ENCODE peak calls at places on chromosomes 7 and 10, in nine cellular contexts. R is substantia nigra, J is mesendoderm, T is A549, N is right lobe of liver, W is PC-3, H is upper lobe of left lung, M is body of pancreas, L is stomach. C is an unnamed sample.

GRCh38 chr10:117168729-117169128 is 28.6 kb upstream of the KCNK18 start:
- DNase-seq in R (no peak), J (no peak), T (no peak), N (no peak), W (no peak), H (no peak), M (no peak), L (no peak), C (no peak)

GRCh38 chr10:115491526-115492140 is 398.5 kb downstream of the ATRNL1 start:
- DNase-seq in R (no peak), J (no peak), T (no peak), N (no peak), W (no peak), H (no peak), M (no peak), L (no peak), C (no peak)

GRCh38 chr7:150402671-150403321 is 23.7 kb downstream of the ZNF775 start:
- DNase-seq in R (no peak), J (no peak), T (no peak), N (no peak), W (no peak), H (no peak), M (peak; percentile 69), L (peak; percentile 66), C (no peak)

GRCh38 chr10:89427629-89428028 is 13.3 kb downstream of the IFIT5 start:
- DNase-seq in R (no peak), J (no peak), T (no peak), N (no peak), W (peak; percentile 71), H (no peak), M (no peak), L (no peak), C (no peak)

GRCh38 chr7:46139079-46139478 is 218.0 kb upstream of the IGFBP3 start:
- DNase-seq in R (no peak), J (peak; percentile 85), T (peak; percentile 72), N (no peak), W (peak; percentile 81), H (no peak), M (no peak), L (no peak), C (no peak)

GRCh38 chr7:113289140-113289740 is 170.9 kb upstream of the SMIM30 start:
- DNase-seq in R (no peak), J (peak; percentile 68), T (peak; percentile 35), N (no peak), W (peak; percentile 56), H (no peak), M (peak; percentile 21), L (no peak), C (no peak)

GRCh38 chr7:113371376-113372043 is 253.2 kb upstream of the SMIM30 start:
- DNase-seq in R (no peak), J (no peak), T (no peak), N (no peak), W (no peak), H (no peak), M (no peak), L (no peak), C (no peak)

GRCh38 chr10:114806572-114807391 is 14.8 kb upstream of the FHIP2A start:
- DNase-seq in R (no peak), J (no peak), T (no peak), N (no peak), W (no peak), H (no peak), M (no peak), L (no peak), C (no peak)

GRCh38 chr10:6624392-6624791 is 44.3 kb upstream of the PRKCQ start:
- DNase-seq in R (no peak), J (no peak), T (no peak), N (no peak), W (no peak), H (no peak), M (peak; percentile 10), L (no peak), C (no peak)

GRCh38 chr10:6625428-6625827 is 45.4 kb upstream of the PRKCQ start:
- DNase-seq in R (no peak), J (no peak), T (no peak), N (no peak), W (no peak), H (no peak), M (no peak), L (no peak), C (no peak)

GRCh38 chr10:6618340-6618739 is 38.3 kb upstream of the PRKCQ start:
- DNase-seq in R (no peak), J (no peak), T (no peak), N (no peak), W (no peak), H (no peak), M (peak; percentile 77), L (no peak), C (no peak)

GRCh38 chr10:6619663-6620062 is 39.6 kb upstream of the PRKCQ start:
- DNase-seq in R (no peak), J (no peak), T (no peak), N (no peak), W (no peak), H (no peak), M (no peak), L (no peak), C (no peak)

DNA sequence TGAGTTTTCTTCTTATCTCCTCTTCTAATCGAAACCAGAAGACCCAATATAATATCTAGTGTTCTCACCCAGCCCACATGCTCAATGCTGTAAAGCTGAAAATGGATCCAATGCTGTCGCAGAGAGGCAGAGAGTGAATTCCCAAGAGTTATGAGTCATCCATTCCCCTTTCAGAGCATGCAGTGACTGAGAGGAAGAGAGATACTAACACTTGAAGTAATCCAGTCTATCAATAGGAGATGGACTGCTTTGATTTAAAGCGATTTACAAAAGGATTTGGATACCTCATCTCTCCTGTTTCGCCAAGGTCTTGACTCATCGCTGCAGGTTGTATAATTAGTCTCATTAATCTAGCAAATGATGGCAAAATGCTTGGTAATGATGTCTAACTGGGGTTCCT is 41.5 kb upstream of the PRKCQ start:
- DNase-seq in R (no peak), J (peak; percentile 78), T (no peak), N (no peak), W (no peak), H (no peak), M (no peak), L (no peak), C (no peak)
- H3K27ac ChIP-seq in R (no peak overlapping the region), J (no peak overlapping the region), T (no peak overlapping the region), N (no peak overlapping the region), W (no peak overlapping the region), H (no peak overlapping the region), M (no peak overlapping the region), L (no peak overlapping the region), C (no peak overlapping the region)

GRCh38 chr10:12640026-12640425 is 290.7 kb downstream of the CAMK1D start:
- DNase-seq in R (no peak), J (no peak), T (no peak), N (no peak), W (no peak), H (no peak), M (no peak), L (no peak), C (no peak)

GRCh38 chr10:12638781-12639180 is 289.4 kb downstream of the CAMK1D start:
- DNase-seq in R (no peak), J (peak; percentile 60), T (no peak), N (no peak), W (no peak), H (no peak), M (no peak), L (no peak), C (no peak)

GRCh38 chr10:12636585-12636984 is 287.2 kb downstream of the CAMK1D start:
- DNase-seq in R (no peak), J (no peak), T (no peak), N (no peak), W (no peak), H (no peak), M (no peak), L (no peak), C (no peak)

GRCh38 chr10:12637649-12638048 is 288.3 kb downstream of the CAMK1D start:
- DNase-seq in R (no peak), J (no peak), T (no peak), N (no peak), W (no peak), H (no peak), M (no peak), L (no peak), C (no peak)

DNA sequence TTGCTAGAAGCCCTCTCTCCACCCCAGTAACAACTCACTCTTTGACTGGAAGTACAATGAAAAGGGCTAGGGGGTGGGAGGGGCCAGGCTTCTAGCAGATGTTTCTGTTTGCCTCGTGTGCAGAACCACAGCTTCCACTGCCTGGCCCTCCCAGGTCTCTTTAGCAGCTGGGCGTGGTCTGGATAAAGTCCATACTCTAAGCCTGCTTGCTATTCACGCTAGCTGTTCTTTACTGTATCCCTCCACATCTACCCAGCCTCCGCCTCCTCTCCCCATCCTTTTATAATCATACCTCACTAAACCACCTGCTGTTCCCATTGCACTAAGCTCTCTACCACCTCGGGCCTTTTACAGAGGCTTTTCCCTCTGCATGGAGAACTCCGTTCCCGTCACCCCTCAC is 288.8 kb downstream of the CAMK1D start:
- DNase-seq in R (no peak), J (peak; percentile 15), T (peak; percentile 51), N (no peak), W (no peak), H (no peak), M (peak; percentile 58), L (no peak), C (no peak)
- H3K27ac ChIP-seq in R (no peak overlapping the region), J (no peak overlapping the region), T (no peak overlapping the region), N (no peak overlapping the region), W (no peak overlapping the region), H (no peak overlapping the region), M (no peak overlapping the region), L (no peak overlapping the region), C (no peak overlapping the region)

GRCh38 chr10:11180228-11180627 is 162.6 kb downstream of the CELF2 start:
- DNase-seq in R (no peak), J (no peak), T (no peak), N (no peak), W (no peak), H (no peak), M (no peak), L (peak; percentile 30), C (no peak)

GRCh38 chr10:11186330-11186729 is 168.7 kb downstream of the CELF2 start:
- DNase-seq in R (no peak), J (no peak), T (no peak), N (no peak), W (no peak), H (no peak), M (no peak), L (no peak), C (no peak)

GRCh38 chr10:11181996-11182395 is 164.3 kb downstream of the CELF2 start:
- DNase-seq in R (no peak), J (no peak), T (no peak), N (no peak), W (no peak), H (no peak), M (peak; percentile 60), L (no peak), C (no peak)

GRCh38 chr10:11184093-11184492 is 166.4 kb downstream of the CELF2 start:
- DNase-seq in R (no peak), J (no peak), T (no peak), N (no peak), W (no peak), H (no peak), M (no peak), L (no peak), C (no peak)

DNA sequence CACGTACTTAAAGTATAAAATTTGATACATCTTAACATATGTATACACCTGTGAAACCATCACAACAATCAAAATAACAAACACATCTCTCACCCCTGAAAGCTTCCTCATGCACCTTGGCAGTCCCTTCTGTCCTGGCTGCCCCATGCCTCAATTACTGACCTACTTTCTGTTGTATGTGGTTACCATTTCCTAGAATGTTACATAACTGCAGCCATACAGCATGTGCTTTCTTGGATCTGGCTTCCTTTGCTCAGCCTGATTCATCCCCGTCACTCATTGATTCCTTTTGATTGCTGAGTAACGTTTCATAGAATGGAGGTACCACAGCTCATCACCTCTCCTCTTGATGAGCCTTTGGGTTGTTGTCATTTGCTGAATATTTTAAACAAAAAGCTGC is 165.3 kb downstream of the CELF2 start:
- DNase-seq in R (no peak), J (no peak), T (no peak), N (no peak), W (no peak), H (no peak), M (no peak), L (no peak), C (no peak)
- H3K27ac ChIP-seq in R (no peak overlapping the region), J (no peak overlapping the region), T (no peak overlapping the region), N (no peak overlapping the region), W (no peak overlapping the region), H (no peak overlapping the region), M (no peak overlapping the region), L (no peak overlapping the region), C (no peak overlapping the region)

GRCh38 chr7:72309476-72309875 is 102.7 kb downstream of the CALN1 start:
- DNase-seq in R (no peak), J (no peak), T (no peak), N (no peak), W (no peak), H (no peak), M (no peak), L (no peak), C (no peak)

GRCh38 chr7:72310301-72310700 is 101.8 kb downstream of the CALN1 start:
- DNase-seq in R (no peak), J (no peak), T (no peak), N (no peak), W (no peak), H (no peak), M (no peak), L (no peak), C (peak; percentile 35)

GRCh38 chr7:72308986-72309385 is 103.2 kb downstream of the CALN1 start:
- DNase-seq in R (no peak), J (no peak), T (no peak), N (no peak), W (no peak), H (no peak), M (no peak), L (no peak), C (no peak)

DNA sequence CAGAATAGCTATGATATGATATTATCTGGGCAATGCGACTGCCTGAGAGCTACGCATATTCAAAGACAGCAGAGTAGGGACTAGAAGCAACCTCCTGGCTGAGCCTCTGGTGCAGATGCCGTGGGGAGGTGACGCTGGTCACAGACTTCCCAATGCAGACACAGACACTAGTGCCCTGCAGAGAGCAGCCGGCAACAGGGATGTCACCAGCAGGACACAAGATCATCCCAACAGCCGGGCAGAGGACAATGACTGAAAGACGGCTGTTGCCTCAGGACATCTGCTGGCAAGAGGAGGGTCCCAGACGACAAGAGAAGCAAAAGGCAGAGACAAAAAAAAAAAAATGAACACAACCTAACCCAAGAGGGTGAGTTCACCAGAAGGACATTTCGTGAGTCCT is 104.6 kb downstream of the CALN1 start:
- DNase-seq in R (peak; percentile 20), J (peak; percentile 16), T (no peak), N (no peak), W (no peak), H (no peak), M (no peak), L (no peak), C (no peak)
- H3K27ac ChIP-seq in R (no peak overlapping the region), J (no peak overlapping the region), T (no peak overlapping the region), N (no peak overlapping the region), W (no peak overlapping the region), H (no peak overlapping the region), M (no peak overlapping the region), L (no peak overlapping the region), C (no peak overlapping the region)